ENCODE peak calls at places on chromosomes 6 and 20, in seven cellular contexts. Z is GM23248, C is heart right ventricle, A is adrenal gland, U is PC-3, S is OCI-LY7, M is aorta. N is an unnamed sample.

GRCh38 chr6:31776961-31777666 is at the start of gene VWA7:
- DNase-seq in U (peak), C (peak), A (peak), M (peak), S (no peak), Z (peak), N (no peak)

GRCh38 chr20:46994341-46994740 is 99.7 kb downstream of the EYA2 start:
- DNase-seq in C (no peak), Z (no peak), M (no peak), U (no peak), A (no peak), S (peak), N (no peak)

GRCh38 chr6:108914235-108915022 is 66.2 kb downstream of the ARMC2 start:
- DNase-seq in S (peak), A (peak), U (peak), C (no peak), M (no peak), Z (peak), N (no peak)

GRCh38 chr20:16063876-16064275 is 509.4 kb downstream of the KIF16B start:
- DNase-seq in Z (no peak), C (no peak), U (no peak), A (no peak), S (no peak), M (no peak), N (no peak)

GRCh38 chr20:24723953-24724352 is 225.1 kb upstream of the CST7 start:
- DNase-seq in S (no peak), C (no peak), U (no peak), A (no peak), M (no peak), Z (no peak), N (no peak)

GRCh38 chr20:12012241-12013222 is 94.8 kb downstream of the BTBD3 start:
- DNase-seq in C (no peak), Z (peak), S (peak), A (peak), U (peak), M (no peak), N (no peak)

GRCh38 chr20:32672982-32673727 is 586 bp downstream of the C20orf203 start:
- DNase-seq in A (no peak), Z (no peak), C (no peak), M (no peak), U (no peak), S (peak), N (no peak)

GRCh38 chr6:101614774-101615173 is 221.3 kb downstream of the GRIK2 start:
- DNase-seq in C (no peak), Z (peak), A (no peak), S (no peak), M (no peak), U (peak), N (no peak)

GRCh38 chr20:48722737-48723191 is 105.0 kb downstream of the PREX1 start:
- DNase-seq in A (no peak), U (peak), M (peak), S (peak), Z (peak), C (no peak), N (no peak)

GRCh38 chr6:139514819-139515218 is 140.4 kb upstream of the CITED2 start:
- DNase-seq in C (no peak), U (no peak), M (no peak), S (no peak), Z (no peak), A (no peak), N (no peak)

GRCh38 chr6:107543567-107543966 is 53.6 kb downstream of the SOBP start:
- DNase-seq in A (no peak), S (no peak), Z (no peak), U (no peak), C (no peak), M (no peak), N (no peak)
- H3K27ac ChIP-seq in A (no peak), S (no peak), Z (no peak), U (no peak), C (peak), M (no peak), N (no peak)

DNA sequence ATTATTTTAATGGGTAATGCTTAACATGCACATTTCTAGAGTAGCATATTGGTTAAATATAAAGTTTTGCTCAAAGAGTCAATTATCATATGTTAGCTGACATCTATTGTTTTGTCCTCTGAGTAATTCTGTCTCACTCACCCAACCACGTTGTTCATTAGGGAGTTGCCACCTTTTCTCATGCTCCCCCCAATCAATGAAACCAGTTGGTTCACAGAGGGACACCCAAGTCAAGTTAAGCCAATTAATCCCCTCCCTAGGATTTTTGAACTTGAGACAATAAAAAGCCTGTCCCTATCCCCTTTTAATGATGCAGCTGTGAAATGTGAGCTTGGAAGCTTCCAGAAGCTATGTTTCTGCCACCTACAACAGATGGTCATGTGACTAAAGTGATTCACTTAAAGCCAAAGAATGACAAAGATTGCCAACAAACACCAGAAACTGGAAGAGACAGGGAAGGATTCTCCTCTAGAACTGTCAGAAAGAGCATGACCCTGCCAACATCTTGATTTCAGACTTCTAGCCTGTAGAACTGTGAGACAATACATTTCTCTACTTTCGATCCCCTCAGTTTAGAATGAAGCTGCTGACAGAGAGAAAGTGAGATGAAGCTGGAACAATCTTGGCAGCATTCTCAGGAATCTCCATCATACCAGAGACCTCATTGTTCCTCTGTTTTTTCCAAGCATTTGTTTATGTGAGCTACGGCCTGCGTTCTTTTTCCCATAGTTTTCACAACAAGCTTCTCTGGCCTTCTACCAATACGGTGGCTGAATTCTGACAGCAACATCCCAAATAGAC is 57.9 kb upstream of the TPD52L1 start:
- DNase-seq in M (no peak), Z (peak), C (no peak), U (no peak), A (no peak), S (no peak), N (no peak)
- H3K27ac ChIP-seq in M (peak), Z (peak), C (no peak), U (no peak), A (no peak), S (no peak), N (peak)

DNA sequence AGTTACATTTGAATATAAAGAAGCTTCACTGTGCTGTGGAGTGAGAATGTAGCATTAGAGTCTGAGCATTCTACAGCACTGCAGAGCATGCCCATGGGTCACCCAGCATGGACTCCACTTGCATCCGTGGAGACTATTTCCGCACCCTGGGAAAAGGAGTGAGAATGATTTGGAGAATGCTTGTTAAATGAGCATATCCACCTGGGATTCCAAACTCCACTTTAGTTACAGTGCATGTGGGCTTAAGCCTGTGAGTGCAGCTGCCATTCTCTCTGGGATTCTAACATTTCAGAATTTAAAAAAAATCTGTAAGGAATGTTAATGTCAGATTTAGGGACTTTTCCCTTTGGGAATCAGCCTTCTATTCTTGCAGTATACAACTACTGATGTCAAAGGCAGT is 33.4 kb downstream of the KIF25 start:
- DNase-seq in U (no peak), C (no peak), M (no peak), S (no peak), Z (no peak), A (no peak), N (no peak)
- H3K27ac ChIP-seq in U (no peak), C (peak), M (no peak), S (no peak), Z (no peak), A (no peak), N (no peak)

GRCh38 chr6:3072798-3073197 is 4.5 kb downstream of the RIPK1 start:
- DNase-seq in Z (no peak), C (no peak), A (no peak), U (no peak), M (no peak), S (no peak), N (no peak)

GRCh38 chr6:3077430-3077829 is 9.1 kb downstream of the RIPK1 start:
- DNase-seq in S (no peak), A (no peak), Z (no peak), U (no peak), M (no peak), C (no peak), N (no peak)

GRCh38 chr6:3073382-3073781 is 5.1 kb downstream of the RIPK1 start:
- DNase-seq in A (no peak), Z (no peak), S (no peak), C (no peak), M (no peak), U (no peak), N (no peak)

GRCh38 chr6:3076320-3076719 is 8.0 kb downstream of the RIPK1 start:
- DNase-seq in C (no peak), S (no peak), A (no peak), M (no peak), U (no peak), Z (no peak), N (no peak)

GRCh38 chr6:3075522-3076113 is 7.3 kb downstream of the RIPK1 start:
- DNase-seq in S (peak), C (no peak), A (no peak), M (no peak), U (peak), Z (no peak), N (no peak)
- H3K27ac ChIP-seq in S (peak), C (no peak), A (no peak), M (no peak), U (no peak), Z (peak), N (no peak)

DNA sequence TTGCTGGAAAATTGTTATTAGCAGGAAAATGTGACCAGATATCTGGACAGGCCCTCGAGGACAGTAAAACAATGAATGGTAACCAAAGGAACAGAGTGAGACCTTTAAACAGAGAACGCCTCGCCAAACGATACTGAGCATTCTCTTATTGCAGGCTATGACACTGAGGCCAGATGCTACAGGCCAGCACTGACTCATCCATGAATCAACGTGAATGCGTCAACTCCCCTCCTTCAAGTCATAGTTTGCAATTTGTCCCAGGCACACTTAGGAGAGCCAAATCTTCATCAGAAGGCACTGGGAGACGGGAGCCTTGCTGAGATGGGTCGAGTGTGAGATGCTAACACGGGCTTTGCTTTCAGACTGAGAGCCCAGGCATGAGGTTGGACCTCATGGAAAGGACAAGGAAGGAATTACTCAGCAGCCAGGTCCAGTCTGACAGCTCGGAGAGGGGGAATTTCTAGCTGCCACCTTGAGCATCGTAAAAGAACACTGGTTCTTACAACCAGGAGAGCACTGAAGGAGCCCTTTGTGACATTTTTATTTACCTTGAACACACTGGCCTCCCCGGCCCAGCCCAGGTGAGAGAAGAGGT is 60.7 kb downstream of the BMP7 start:
- DNase-seq in U (peak), Z (peak), A (no peak), C (no peak), M (no peak), S (no peak), N (no peak)
- H3K27ac ChIP-seq in U (peak), Z (peak), A (no peak), C (no peak), M (no peak), S (no peak), N (no peak)

N was measured in caudate nucleus.